ENCODE peak calls at places on chromosomes 11 and 22, in eight cellular contexts. S, M, B, A, P, W, F and H are unnamed samples.

GRCh38 chr11:19656140-19656541 is 56.5 kb upstream of the NAV2 start:
- DNase-seq in S (no peak), M (no peak), B (no peak), A (no peak), P (no peak), W (no peak), F (no peak), H (no peak)

GRCh38 chr11:44861829-44862545 is 88.7 kb downstream of the TP53I11 start:
- DNase-seq in S (peak; percentile 89), M (peak; percentile 89), B (no peak), A (peak; percentile 68), P (peak; percentile 58), W (peak; percentile 85), F (peak; percentile 50), H (peak; percentile 63)

GRCh38 chr11:113176971-113177370 is 137.4 kb upstream of the TTC12 start:
- DNase-seq in S (no peak), M (no peak), B (no peak), A (no peak), P (no peak), W (no peak), F (no peak), H (no peak)

GRCh38 chr11:32829680-32830412 is at the start of gene PRRG4:
- DNase-seq in S (no peak), M (no peak), B (no peak), A (peak; percentile 87), P (peak; percentile 85), W (no peak), F (no peak), H (peak; percentile 82)

GRCh38 chr11:78256962-78257361 is 68.2 kb downstream of the USP35 start:
- DNase-seq in S (no peak), M (no peak), B (peak; percentile 87), A (peak; percentile 76), P (peak; percentile 86), W (no peak), F (peak; percentile 53), H (no peak)

GRCh38 chr22:37254206-37254866 is 10.3 kb upstream of the RAC2 start:
- DNase-seq in S (no peak), M (no peak), B (no peak), A (no peak), P (no peak), W (no peak), F (no peak), H (no peak)

GRCh38 chr22:38034278-38034882 is 22.8 kb upstream of the PICK1 start:
- DNase-seq in S (peak; percentile 10), M (peak; percentile 68), B (no peak), A (peak; percentile 45), P (peak; percentile 56), W (peak; percentile 56), F (peak; percentile 81), H (peak; percentile 74)

GRCh38 chr11:72398058-72398758 is 36.1 kb downstream of the CLPB start:
- DNase-seq in S (no peak), M (peak; percentile 35), B (no peak), A (no peak), P (no peak), W (no peak), F (no peak), H (no peak)

DNA sequence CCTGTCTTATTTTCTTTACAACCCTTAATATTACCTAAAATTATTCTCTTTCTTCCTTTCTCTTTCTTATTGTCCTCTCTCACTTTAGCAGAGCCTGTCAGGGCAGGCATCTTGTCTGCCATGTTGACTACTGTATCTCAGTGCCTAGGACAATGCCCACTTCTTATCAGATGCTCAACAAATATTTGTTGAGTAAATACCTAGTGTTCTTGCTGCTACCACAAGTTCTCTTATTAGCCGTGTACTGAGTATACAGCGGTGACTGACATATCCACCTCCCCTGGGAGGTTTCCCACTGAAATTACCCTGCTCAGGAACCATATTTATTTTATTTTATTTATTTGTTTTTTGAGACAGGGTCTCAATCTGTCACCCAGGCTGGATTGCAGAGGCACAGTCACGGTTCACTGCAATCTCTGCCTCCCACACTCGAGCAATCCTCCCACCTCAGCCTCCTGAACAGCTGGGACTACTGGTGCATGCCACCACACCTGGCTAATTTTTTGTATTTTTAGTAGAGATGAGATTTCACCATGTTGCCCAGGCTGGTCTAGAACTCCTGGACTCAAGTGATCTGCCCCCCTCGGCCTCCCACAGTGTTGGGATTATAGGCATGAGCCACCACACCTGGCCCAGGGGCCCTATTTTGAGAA is 6.7 kb downstream of the HPX start:
- DNase-seq in S (no peak), M (no peak), B (no peak), A (no peak), P (no peak), W (no peak), F (no peak), H (no peak)
- TF ChIP-seq POLR2AphosphoS5 in S (no peak), M (no peak), B (no peak), A (no peak), P (no peak), W (no peak), F (no peak), H (no peak)

GRCh38 chr11:35974878-35975578 is 31.2 kb downstream of the LDLRAD3 start:
- DNase-seq in S (no peak), M (no peak), B (no peak), A (no peak), P (no peak), W (no peak), F (no peak), H (no peak)
- TF ChIP-seq POLR2AphosphoS5 in S (no peak), M (no peak), B (no peak), A (no peak), P (no peak), W (no peak), F (no peak), H (no peak)

GRCh38 chr11:64868904-64869570 is 9.4 kb downstream of the EHD1 start:
- DNase-seq in S (no peak), M (no peak), B (no peak), A (no peak), P (no peak), W (no peak), F (no peak), H (no peak)
- TF ChIP-seq POLR2AphosphoS5 in S (no peak), M (no peak), B (no peak), A (no peak), P (no peak), W (no peak), F (no peak), H (no peak)

DNA sequence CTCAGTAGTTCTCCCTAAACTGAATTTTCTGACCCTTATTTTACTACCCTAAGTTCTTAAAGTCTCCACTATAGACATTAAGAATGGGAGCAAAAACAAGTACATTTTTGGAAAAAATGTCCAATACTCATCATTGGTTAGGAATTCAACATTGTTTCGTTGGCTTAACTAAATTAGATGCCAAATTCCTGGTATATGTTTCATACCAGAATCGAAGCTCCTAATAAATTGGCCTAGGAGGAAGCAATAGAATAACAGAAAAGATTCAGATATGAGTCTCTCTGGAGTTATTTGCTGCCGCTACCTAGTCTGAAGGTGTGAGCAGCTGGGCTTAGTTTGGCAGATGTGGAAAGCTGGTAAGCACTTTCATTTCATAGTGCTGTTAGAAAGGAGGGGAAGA is 28.6 kb downstream of the ZNF143 start:
- DNase-seq in S (no peak), M (no peak), B (no peak), A (no peak), P (no peak), W (no peak), F (no peak), H (no peak)
- TF ChIP-seq POLR2AphosphoS5 in S (no peak), M (no peak), B (no peak), A (no peak), P (no peak), W (no peak), F (no peak), H (no peak)